ENCODE peak calls at places on chromosomes 6 and 20, in ten cellular contexts. N is A549; F is aorta; Z is activated T-cell treated with anti-CD3 and anti-CD28 coated beads, Interleukin-2, amount 50 U/mL, for 72 hours; K is left lung; H is B cell; O is GM12878; W is natural killer cell treated with Interleukin-12 subunit alpha and Interleukin-12 subunit beta and Interleukin-15 and Interleukin-18, amount 100 ng/mL, for 72 hours; A is left ventricle myocardium superior; T is IMR-90. P is an unnamed sample.
A peak's percentile ranks its signal among the peaks of the same experiment; 100 is the strongest.

GRCh38 chr6:64782877-64783276 is 924.1 kb downstream of the EYS start:
- ATAC-seq in N (no peak), F (no peak), Z (no peak), K (no peak), H (no peak), O (no peak), W (no peak), A (no peak), T (no peak), P (no peak)

GRCh38 chr6:20349225-20349624 is 52.5 kb upstream of the E2F3 start:
- ATAC-seq in N (no peak), F (no peak), Z (no peak), K (no peak), H (no peak), O (peak; percentile 90), W (no peak), A (no peak), T (no peak), P (no peak)

GRCh38 chr6:7390218-7390878 is 740 bp downstream of the RIOK1 start:
- ATAC-seq in N (no peak), F (no peak), Z (no peak), K (no peak), H (no peak), O (peak; percentile 9), W (peak; percentile 14), A (no peak), T (no peak), P (no peak)

GRCh38 chr6:35647400-35647799 is 41.3 kb downstream of the FKBP5 start:
- ATAC-seq in N (no peak), F (no peak), Z (no peak), K (no peak), H (no peak), O (no peak), W (no peak), A (no peak), T (no peak), P (no peak)

GRCh38 chr6:35776364-35777215 is at the start of gene CLPSL2:
- ATAC-seq in N (peak; percentile 83), F (no peak), Z (peak; percentile 43), K (peak; percentile 61), H (peak; percentile 80), O (peak; percentile 79), W (peak; percentile 29), A (peak; percentile 29), T (peak; percentile 56), P (peak; percentile 26)

GRCh38 chr6:163226181-163226835 is 188.2 kb upstream of the QKI start:
- ATAC-seq in N (no peak), F (no peak), Z (no peak), K (no peak), H (no peak), O (no peak), W (no peak), A (no peak), T (no peak), P (no peak)

GRCh38 chr6:6007311-6008113 is 787 bp upstream of the NRN1 start:
- ATAC-seq in N (peak; percentile 39), F (peak; percentile 45), Z (peak; percentile 54), K (no peak), H (no peak), O (peak; percentile 61), W (no peak), A (no peak), T (no peak), P (peak; percentile 30)

GRCh38 chr6:134523903-134524302 is 206.0 kb upstream of the SGK1 start:
- ATAC-seq in N (no peak), F (no peak), Z (peak; percentile 80), K (peak; percentile 52), H (no peak), O (no peak), W (no peak), A (no peak), T (no peak), P (peak; percentile 76)

GRCh38 chr6:150599199-150600002 is at the start of gene PLEKHG1:
- ATAC-seq in N (peak; percentile 84), F (peak; percentile 86), Z (peak; percentile 78), K (peak; percentile 91), H (peak; percentile 71), O (peak; percentile 90), W (peak; percentile 88), A (peak; percentile 96), T (peak; percentile 93), P (peak; percentile 96)

GRCh38 chr6:27684264-27685211 is 211.6 kb upstream of the ZNF184 start:
- ATAC-seq in N (peak; percentile 66), F (no peak), Z (peak; percentile 39), K (no peak), H (no peak), O (peak; percentile 12), W (peak; percentile 55), A (no peak), T (peak; percentile 45), P (peak; percentile 50)

GRCh38 chr20:33162753-33163152 is 5.2 kb upstream of the BPIFA2 start:
- ATAC-seq in N (no peak), F (no peak), Z (no peak), K (no peak), H (no peak), O (no peak), W (no peak), A (no peak), T (no peak), P (no peak)

GRCh38 chr20:24439737-24440136 is 29.7 kb upstream of the SYNDIG1 start:
- ATAC-seq in N (no peak), F (no peak), Z (no peak), K (no peak), H (no peak), O (no peak), W (no peak), A (no peak), T (no peak), P (no peak)

GRCh38 chr6:20238688-20239587 is 26.7 kb upstream of the MBOAT1 start:
- ATAC-seq in N (no peak), F (no peak), Z (no peak), K (no peak), H (no peak), O (no peak), W (no peak), A (no peak), T (no peak), P (no peak)